ENCODE peak calls at places on chromosomes 6 and 20, in five cellular contexts. Q is myocyte; G is activated CD4-positive, alpha-beta T cell treated with anti-CD3 and anti-CD28 coated beads, Interleukin-2, amount 50 U/mL, for 1 hour; V is HEK293T; A is CD8-positive, alpha-beta T cell. O is an unnamed sample.

GRCh38 chr20:47326718-47327137 is 29.8 kb downstream of the ZMYND8 start:
- DNase-seq in Q (no peak), A (no peak), V (no peak), G (no peak), O (no peak)

GRCh38 chr20:49859807-49860206 is 47.2 kb downstream of the SLC9A8 start:
- DNase-seq in A (no peak), Q (no peak), V (no peak), G (no peak), O (peak; percentile 90)

GRCh38 chr6:99614430-99615161 is 8.0 kb downstream of the PRDM13 start:
- DNase-seq in G (no peak), A (no peak), V (peak; percentile 69), Q (peak; percentile 21), O (no peak)

GRCh38 chr20:17043323-17043722 is 183.5 kb upstream of the PCSK2 start:
- DNase-seq in G (no peak), Q (no peak), A (no peak), V (no peak), O (no peak)

GRCh38 chr20:63974402-63975200 is 4.8 kb downstream of the SAMD10 start:
- DNase-seq in V (no peak), Q (no peak), A (no peak), G (no peak), O (peak; percentile 57)

GRCh38 chr20:9532069-9532809 is 17.8 kb downstream of the LAMP5 start:
- DNase-seq in Q (peak; percentile 74), G (no peak), V (no peak), A (no peak), O (no peak)

GRCh38 chr6:34799547-34799946 is 7.7 kb downstream of the BLTP3A start:
- DNase-seq in G (no peak), V (no peak), A (no peak), Q (no peak), O (no peak)

GRCh38 chr6:31058128-31058894 is 48.0 kb downstream of the MUC22 start:
- DNase-seq in G (no peak), V (peak; percentile 64), A (no peak), Q (peak; percentile 32), O (peak; percentile 76)

GRCh38 chr20:48999890-49000870 is 45.9 kb upstream of the CSE1L start:
- DNase-seq in V (no peak), A (no peak), Q (no peak), G (no peak), O (no peak)

GRCh38 chr6:24743944-24744335 is 25.0 kb upstream of the C6orf62 start:
- DNase-seq in G (no peak), Q (no peak), V (no peak), A (no peak), O (no peak)

GRCh38 chr20:54681869-54682268 is 206.5 kb downstream of the DOK5 start:
- DNase-seq in Q (no peak), V (no peak), G (no peak), A (no peak), O (no peak)

GRCh38 chr6:119361209-119361608 is 11.6 kb upstream of the MAN1A1 start:
- DNase-seq in V (no peak), A (no peak), G (no peak), Q (peak; percentile 79), O (no peak)

GRCh38 chr20:7856756-7857155 is 83.5 kb downstream of the HAO1 start:
- DNase-seq in G (no peak), A (no peak), Q (peak; percentile 15), V (no peak), O (no peak)

GRCh38 chr6:2853766-2854393 is 12.2 kb upstream of the SERPINB1 start:
- DNase-seq in V (peak; percentile 56), Q (peak; percentile 69), A (peak; percentile 46), G (peak; percentile 65), O (peak; percentile 51)

GRCh38 chr6:38271081-38271480 is 368.6 kb downstream of the BTBD9 start:
- DNase-seq in G (no peak), A (no peak), Q (peak; percentile 68), V (no peak), O (no peak)

GRCh38 chr20:36175016-36175415 is 20.5 kb downstream of the EPB41L1 start:
- DNase-seq in A (no peak), Q (peak; percentile 52), G (no peak), V (no peak), O (no peak)

GRCh38 chr6:136550045-136550329 is 235 bp downstream of the MAP7 start:
- DNase-seq in A (no peak), Q (peak; percentile 18), V (peak; percentile 75), G (no peak), O (no peak)

GRCh38 chr20:50724112-50724724 is 7.2 kb upstream of the PARD6B start:
- DNase-seq in A (no peak), Q (no peak), G (no peak), V (no peak), O (no peak)

GRCh38 chr20:63857751-63858392 is 3.4 kb upstream of the ABHD16B start:
- DNase-seq in V (no peak), Q (no peak), G (no peak), A (no peak), O (no peak)

GRCh38 chr20:31712564-31713311 is 9.9 kb downstream of the BCL2L1 start:
- DNase-seq in A (no peak), Q (peak; percentile 90), V (no peak), G (no peak), O (no peak)

GRCh38 chr20:64129146-64129782 is 21.9 kb upstream of the NPBWR2 start:
- DNase-seq in V (no peak), Q (no peak), G (no peak), A (no peak), O (no peak)

GRCh38 chr20:4451487-4451886 is 270.2 kb upstream of the PRND start:
- DNase-seq in G (no peak), A (no peak), V (no peak), Q (no peak), O (no peak)

GRCh38 chr6:129634411-129635230 is 75.4 kb downstream of the ARHGAP18 start:
- DNase-seq in A (no peak), G (no peak), V (no peak), Q (peak; percentile 61), O (no peak)

GRCh38 chr6:13624871-13625288 is 9.7 kb downstream of the NOL7 start:
- DNase-seq in V (peak; percentile 58), G (no peak), Q (peak; percentile 36), A (no peak), O (peak; percentile 59)

GRCh38 chr6:27672113-27672799 is 199.4 kb upstream of the ZNF184 start:
- DNase-seq in G (no peak), A (no peak), V (peak; percentile 53), Q (peak; percentile 17), O (peak; percentile 87)

GRCh38 chr6:125769147-125769783 is 19.8 kb downstream of the HEY2 start:
- DNase-seq in G (no peak), V (no peak), Q (no peak), A (no peak), O (no peak)

GRCh38 chr6:129679250-129679649 is 30.7 kb downstream of the ARHGAP18 start:
- DNase-seq in V (no peak), A (no peak), Q (no peak), G (no peak), O (no peak)

GRCh38 chr20:16530201-16530681 is 43.0 kb downstream of the KIF16B start:
- DNase-seq in V (no peak), Q (peak; percentile 41), G (no peak), A (no peak), O (no peak)

GRCh38 chr6:69416739-69417138 is 380.1 kb downstream of the LMBRD1 start:
- DNase-seq in Q (peak; percentile 1), A (no peak), G (no peak), V (no peak), O (no peak)

GRCh38 chr6:79077680-79078056 is 386 bp downstream of the PHIP start:
- DNase-seq in A (no peak), V (peak; percentile 36), Q (no peak), G (no peak), O (no peak)

GRCh38 chr6:133243723-133244122 is 2.6 kb downstream of the EYA4 start:
- DNase-seq in A (no peak), G (no peak), V (no peak), Q (peak; percentile 21), O (no peak)

GRCh38 chr6:120935007-120935406 is 399.3 kb downstream of the TBC1D32 start:
- DNase-seq in Q (no peak), V (no peak), A (no peak), G (no peak), O (no peak)

GRCh38 chr6:75611702-75612375 is 10.2 kb downstream of the SENP6 start:
- DNase-seq in G (peak; percentile 8), A (no peak), V (no peak), Q (no peak), O (no peak)

O was measured in T47D.